ENCODE peak calls at places on chromosomes 12 and 14, in four cellular contexts. E, Z, K and G are unnamed samples.

GRCh38 chr12:47770086-47770726 is 2.8 kb upstream of the SLC48A1 start:
- DNase-seq in K (no peak), Z (no peak), E (peak; percentile 49), G (no peak)

GRCh38 chr14:49052516-49052915 is 533.7 kb downstream of the RPS29 start:
- DNase-seq in Z (no peak), K (no peak), E (no peak), G (no peak)

GRCh38 chr12:105921872-105922669 is 216.7 kb downstream of the NUAK1 start:
- DNase-seq in E (no peak), K (no peak), Z (no peak), G (no peak)

GRCh38 chr12:58346032-58346632 is 404.8 kb downstream of the ATP23 start:
- DNase-seq in E (no peak), K (peak; percentile 17), Z (no peak), G (peak; percentile 2)

GRCh38 chr14:64762044-64763034 is 58.1 kb downstream of the PLEKHG3 start:
- DNase-seq in E (no peak), Z (no peak), K (peak; percentile 83), G (no peak)

GRCh38 chr12:32466986-32467711 is 67.8 kb downstream of the FGD4 start:
- DNase-seq in E (no peak), Z (no peak), K (no peak), G (no peak)

GRCh38 chr12:110289021-110289710 is 8.1 kb downstream of the ATP2A2 start:
- DNase-seq in E (no peak), Z (no peak), K (no peak), G (no peak)

GRCh38 chr12:111505601-111506036 is 93.5 kb downstream of the ATXN2 start:
- DNase-seq in K (peak; percentile 9), E (no peak), Z (peak; percentile 9), G (no peak)

GRCh38 chr14:37819155-37820015 is 224.0 kb downstream of the TTC6 start:
- DNase-seq in Z (no peak), E (no peak), K (no peak), G (no peak)

GRCh38 chr12:92927055-92927435 is 2.0 kb downstream of the EEA1 start:
- DNase-seq in E (peak; percentile 4), Z (peak; percentile 44), K (no peak), G (no peak)

GRCh38 chr14:24910408-24910986 is 139.4 kb downstream of the STXBP6 start:
- DNase-seq in K (no peak), E (no peak), Z (no peak), G (no peak)

GRCh38 chr14:24913026-24913425 is 136.9 kb downstream of the STXBP6 start:
- DNase-seq in E (no peak), Z (no peak), K (no peak), G (no peak)

GRCh38 chr14:24913746-24914145 is 136.2 kb downstream of the STXBP6 start:
- DNase-seq in Z (no peak), E (no peak), K (no peak), G (no peak)

GRCh38 chr14:24909523-24910302 is 140.2 kb downstream of the STXBP6 start:
- DNase-seq in E (no peak), K (no peak), Z (no peak), G (no peak)

DNA sequence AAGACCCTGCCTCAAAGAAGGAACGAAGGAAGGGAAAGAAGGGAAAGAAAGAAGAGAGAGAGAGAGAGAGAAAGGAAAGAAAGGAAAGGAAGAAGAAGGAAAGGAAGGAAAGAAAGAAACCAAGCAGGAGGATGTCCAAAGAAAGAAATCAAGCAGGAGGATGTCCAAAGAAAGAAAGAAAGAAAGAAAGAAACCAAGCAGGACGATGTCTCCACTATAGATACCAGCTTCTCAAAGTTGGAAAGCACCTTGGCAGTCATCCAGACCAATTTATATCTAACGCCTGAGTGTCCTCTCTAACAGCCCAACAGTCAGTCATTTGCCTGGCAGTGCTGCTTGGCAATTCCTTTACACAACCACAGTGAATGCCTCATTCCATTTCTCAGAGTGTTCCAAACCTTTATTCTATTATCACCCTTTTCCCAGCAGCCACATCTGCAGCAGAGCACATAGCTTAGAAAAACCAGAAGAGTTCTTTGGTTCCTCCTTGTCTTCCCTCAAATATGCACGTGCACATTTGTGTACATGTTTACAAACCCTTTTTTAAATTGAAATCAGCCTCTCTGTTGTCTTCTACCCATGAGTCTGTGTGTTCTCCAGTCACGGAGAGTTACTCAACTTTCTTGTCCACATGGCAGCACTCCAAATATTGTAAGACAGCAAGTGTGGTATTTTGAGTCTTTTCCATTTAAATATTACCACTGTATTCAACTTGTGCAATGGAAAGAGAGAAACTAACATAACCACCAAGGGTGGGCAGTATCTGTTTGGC is 138.4 kb downstream of the STXBP6 start:
- DNase-seq in K (peak; percentile 9), E (peak; percentile 7), Z (peak; percentile 27), G (no peak)
- TF ChIP-seq SPI1 in K (no peak), E (no peak), Z (no peak), G (no peak)

GRCh38 chr14:75341639-75342038 is 63.0 kb downstream of the FOS start:
- DNase-seq in Z (no peak), K (no peak), E (peak; percentile 62), G (no peak)
- TF ChIP-seq SPI1 in Z (peak; percentile 25), K (no peak), E (peak; percentile 65), G (peak; percentile 55)

GRCh38 chr14:39217214-39217879 is 16.4 kb upstream of the MIA2 start:
- DNase-seq in Z (no peak), K (no peak), E (no peak), G (no peak)

GRCh38 chr14:39219075-39219499 is 14.6 kb upstream of the MIA2 start:
- DNase-seq in E (no peak), Z (no peak), K (no peak), G (no peak)

DNA sequence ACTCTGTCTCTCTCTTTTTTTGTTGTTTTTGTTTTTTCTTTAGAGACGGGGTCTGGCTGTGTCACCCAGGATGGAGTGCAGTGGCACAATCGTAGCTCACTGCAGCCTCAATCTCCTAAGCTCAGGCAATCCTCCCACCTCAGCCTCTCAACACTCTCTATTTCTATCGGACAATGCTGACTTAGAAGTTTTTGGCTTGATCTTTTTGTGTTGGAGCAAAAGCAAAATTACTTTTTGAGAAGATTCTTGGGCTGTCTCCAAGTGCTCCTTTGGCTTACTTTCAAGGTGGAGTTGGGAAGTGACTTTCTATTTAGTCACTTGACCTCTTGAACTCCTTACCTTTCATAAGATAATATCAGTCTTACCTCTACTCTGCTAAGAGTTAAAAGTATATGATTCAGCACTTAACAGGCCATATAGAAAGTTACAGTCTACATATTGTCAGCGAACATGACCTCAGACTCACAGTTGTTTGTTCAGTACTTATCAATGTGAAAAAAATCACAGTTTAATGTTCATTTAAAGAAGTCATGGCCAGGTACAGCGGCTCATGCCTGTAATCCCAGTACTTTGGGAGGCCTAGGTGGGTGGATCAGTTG is 15.4 kb upstream of the MIA2 start:
- DNase-seq in E (no peak), K (peak; percentile 10), Z (no peak), G (no peak)
- TF ChIP-seq SPI1 in E (no peak), K (no peak), Z (no peak), G (no peak)

GRCh38 chr12:109151457-109151856 is 35.1 kb downstream of the ACACB start:
- DNase-seq in E (no peak), Z (no peak), K (no peak), G (no peak)
- TF ChIP-seq SPI1 in E (no peak), Z (no peak), K (no peak), G (no peak)

DNA sequence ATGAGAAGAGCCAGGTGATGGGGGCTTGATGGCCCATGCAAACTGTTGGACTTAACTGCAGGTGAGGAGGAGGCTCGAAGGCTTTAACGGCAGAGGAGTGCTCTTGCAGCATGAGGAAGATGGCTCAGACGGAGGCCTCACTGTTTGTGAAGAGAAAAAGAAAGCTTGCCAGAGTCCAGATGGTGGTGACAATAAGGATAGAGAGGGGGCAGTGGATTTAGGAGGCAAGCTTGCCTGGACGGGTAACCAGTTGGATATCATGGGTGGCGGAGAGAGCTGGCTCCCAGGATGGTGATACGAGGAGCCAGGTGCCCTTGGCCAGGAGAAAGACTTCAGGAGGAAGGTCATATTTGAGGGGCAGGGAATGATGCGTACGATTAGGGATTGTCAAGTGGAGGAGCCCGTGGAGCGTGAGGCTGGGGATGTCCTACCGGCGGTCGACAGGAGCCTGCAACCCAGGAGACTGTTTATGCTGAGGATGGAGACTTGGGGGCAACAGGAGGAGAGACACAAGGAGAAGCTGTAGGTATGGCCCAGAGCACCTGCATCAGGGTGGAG is 71.8 kb downstream of the CACNA1C start:
- DNase-seq in Z (no peak), E (no peak), K (no peak), G (no peak)
- TF ChIP-seq SPI1 in Z (no peak), E (no peak), K (no peak), G (no peak)

DNA sequence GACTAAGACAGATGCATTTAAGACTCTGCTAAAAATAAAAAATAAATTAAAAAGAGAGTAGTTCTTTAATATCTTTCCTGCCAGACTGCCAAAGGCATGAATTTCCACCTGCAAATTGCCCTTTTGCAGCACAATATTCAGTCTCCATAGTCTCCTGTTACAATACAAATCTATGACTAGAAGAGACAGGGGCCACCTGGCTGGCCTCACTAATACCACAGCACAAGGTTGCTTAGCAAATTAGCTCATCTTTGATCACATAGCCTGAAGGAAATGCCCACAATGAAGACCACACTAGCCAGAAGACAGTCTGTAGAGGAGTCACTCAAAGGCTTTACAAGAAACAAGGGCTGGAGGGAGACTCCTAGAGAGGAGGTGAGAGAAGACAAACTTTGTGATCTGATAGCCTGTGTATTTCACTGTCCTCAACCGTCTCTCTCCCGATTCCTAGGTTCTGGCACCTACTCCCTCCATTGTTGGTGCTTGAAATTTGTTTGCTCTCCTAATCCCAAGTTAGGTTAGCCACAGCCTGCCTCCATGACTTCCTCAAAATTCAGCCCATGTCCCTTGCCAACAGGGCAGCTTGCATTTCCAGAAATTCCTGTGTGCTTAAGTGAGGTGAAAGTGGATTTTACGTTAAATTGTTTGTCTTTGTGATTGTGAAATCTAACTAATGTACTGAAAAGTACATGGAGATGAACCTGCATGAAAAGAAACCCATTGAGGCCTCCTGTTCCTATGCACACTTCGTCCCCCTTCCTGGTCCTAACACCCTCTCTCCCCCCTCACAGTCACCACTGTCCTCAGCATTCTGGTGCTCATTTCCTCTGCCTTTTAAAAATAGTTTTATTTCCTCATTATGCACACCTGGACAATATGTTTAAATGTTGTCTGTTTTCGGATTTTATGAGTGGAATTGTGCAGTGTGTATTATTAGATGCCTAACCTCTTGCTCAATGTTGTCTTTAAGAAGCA is 88.7 kb upstream of the PLXNC1 start:
- DNase-seq in K (no peak), Z (no peak), E (no peak), G (no peak)
- TF ChIP-seq SPI1 in K (peak; percentile 32), Z (no peak), E (peak; percentile 40), G (no peak)

GRCh38 chr14:104216457-104216856 is 78.1 kb downstream of the KIF26A start:
- DNase-seq in Z (no peak), K (no peak), E (no peak), G (no peak)
- TF ChIP-seq SPI1 in Z (no peak), K (no peak), E (no peak), G (no peak)